ENCODE peak calls at places on chromosomes 1 and 21, in four cellular contexts. One of them, this sample, is unnamed.

GRCh38 chr1:196546272-196547245 is 61.7 kb downstream of the KCNT2 start:
- DNase-seq in H1: no peak
- DNase-seq in IMR-90: no peak
- DNase-seq in H9: no peak
- DNase-seq in this sample: no peak

GRCh38 chr1:228045405-228045804 is 37.1 kb upstream of the ARF1 start:
- DNase-seq in H1: peak
- DNase-seq in IMR-90: no peak
- DNase-seq in H9: no peak
- DNase-seq in this sample: no peak

GRCh38 chr1:203650012-203650836 is 23.6 kb downstream of the ATP2B4 start:
- DNase-seq in H1: peak
- DNase-seq in IMR-90: peak
- DNase-seq in H9: peak
- DNase-seq in this sample: peak

GRCh38 chr1:76135835-76136234 is 61.3 kb downstream of the ST6GALNAC3 start:
- DNase-seq in H1: no peak
- DNase-seq in IMR-90: no peak
- DNase-seq in H9: no peak
- DNase-seq in this sample: no peak

GRCh38 chr1:185585770-185586169 is 148.4 kb upstream of the HMCN1 start:
- DNase-seq in H1: no peak
- DNase-seq in IMR-90: no peak
- DNase-seq in H9: no peak
- DNase-seq in this sample: peak

GRCh38 chr21:29201186-29201585 is 70.7 kb downstream of the MAP3K7CL start:
- DNase-seq in H1: no peak
- DNase-seq in IMR-90: no peak
- DNase-seq in H9: no peak
- DNase-seq in this sample: no peak

GRCh38 chr1:16215882-16216753 is 3.7 kb upstream of the ARHGEF19 start:
- DNase-seq in H1: peak
- DNase-seq in IMR-90: peak
- DNase-seq in H9: peak
- DNase-seq in this sample: peak

GRCh38 chr1:30525980-30526651 is 197.3 kb downstream of the MATN1 start:
- DNase-seq in H1: peak
- DNase-seq in IMR-90: peak
- DNase-seq in H9: no peak
- DNase-seq in this sample: peak

GRCh38 chr1:12230549-12231275 is 882 bp downstream of the VPS13D start:
- DNase-seq in H1: peak
- DNase-seq in IMR-90: no peak
- DNase-seq in H9: peak
- DNase-seq in this sample: peak

GRCh38 chr21:25568230-25568629 is 39.1 kb downstream of the MRPL39 start:
- DNase-seq in H1: no peak
- DNase-seq in IMR-90: peak
- DNase-seq in H9: no peak
- DNase-seq in this sample: peak

GRCh38 chr1:118627435-118627834 is 360.7 kb downstream of the TBX15 start:
- DNase-seq in H1: no peak
- DNase-seq in IMR-90: no peak
- DNase-seq in H9: no peak
- DNase-seq in this sample: no peak

GRCh38 chr1:145892486-145893087 is 6.9 kb upstream of the ANKRD35 start:
- DNase-seq in H1: no peak
- DNase-seq in IMR-90: peak
- DNase-seq in H9: no peak
- DNase-seq in this sample: no peak

GRCh38 chr1:161013591-161014513 is 7.1 kb downstream of the F11R start:
- DNase-seq in H1: peak
- DNase-seq in IMR-90: peak
- DNase-seq in H9: peak
- DNase-seq in this sample: peak
- H3K18ac ChIP-seq in H1: peak
- H3K18ac ChIP-seq in IMR-90: peak
- H3K18ac ChIP-seq in H9: peak
- H3K18ac ChIP-seq in this sample: no peak

DNA sequence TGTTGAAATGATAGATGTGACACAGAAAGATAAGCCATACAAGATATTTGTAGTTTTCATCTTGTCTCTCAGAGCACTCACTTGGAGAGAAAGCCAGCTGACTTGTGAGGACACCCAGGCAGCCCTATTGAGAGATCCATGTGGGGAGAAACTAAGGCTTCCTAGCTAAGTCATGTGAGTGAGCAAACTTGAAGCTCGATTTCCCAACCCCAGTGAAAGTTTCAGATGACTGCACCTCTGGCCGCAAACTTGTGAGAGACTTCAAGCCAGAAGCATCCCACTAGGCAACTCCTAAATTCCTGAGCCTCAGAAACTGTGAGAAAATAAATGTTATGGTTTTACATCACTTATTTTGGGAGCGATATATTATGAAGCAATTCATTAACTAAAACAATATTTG is 832.3 kb downstream of the LTN1 start:
- DNase-seq in H1: no peak
- DNase-seq in IMR-90: no peak
- DNase-seq in H9: no peak
- DNase-seq in this sample: no peak
- H3K56ac ChIP-seq in H1: no peak
- H3K56ac ChIP-seq in IMR-90: no peak
- H3K56ac ChIP-seq in H9: no peak
- H3K56ac ChIP-seq in this sample: no peak

DNA sequence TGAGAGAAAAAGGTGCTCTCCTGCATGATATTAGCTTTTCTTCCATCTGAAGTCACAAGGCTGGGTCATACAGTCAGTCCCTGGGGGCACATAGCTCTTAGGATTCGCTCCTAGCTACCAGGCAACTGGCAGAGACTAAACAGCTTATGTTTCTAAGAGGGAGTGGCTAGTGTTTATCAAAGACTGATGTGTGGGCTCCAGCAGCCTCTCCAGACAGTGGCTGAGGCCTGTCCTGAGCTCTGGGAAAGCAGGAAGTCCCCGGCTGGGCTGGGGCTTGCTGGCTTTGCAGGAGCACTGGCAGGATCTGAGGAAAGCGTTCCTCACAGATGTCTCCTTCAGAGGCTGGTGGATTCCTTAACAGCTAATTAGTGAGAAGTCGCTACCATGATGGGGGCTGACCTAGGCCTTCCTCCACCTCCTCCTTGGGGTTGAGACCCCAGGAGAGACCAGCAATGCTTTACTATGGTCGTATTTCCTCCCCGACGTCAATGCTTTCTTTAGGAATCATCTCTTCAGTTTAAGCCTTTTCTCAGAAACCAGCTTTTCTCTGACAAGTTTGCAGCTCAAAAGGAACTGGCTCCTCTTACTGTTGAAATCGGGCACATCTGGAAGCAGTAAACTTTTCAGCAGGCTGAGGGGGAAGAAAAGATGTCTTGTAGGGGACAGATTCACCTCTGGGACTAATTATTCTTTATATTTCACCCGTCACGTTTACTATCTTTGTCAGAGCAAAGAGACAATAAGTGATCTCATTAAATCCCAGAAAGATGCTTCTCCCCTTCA is 33.5 kb upstream of the HHAT start:
- DNase-seq in H1: no peak
- DNase-seq in IMR-90: no peak
- DNase-seq in H9: peak
- DNase-seq in this sample: peak
- H3K18ac ChIP-seq in H1: no peak
- H3K18ac ChIP-seq in IMR-90: no peak
- H3K18ac ChIP-seq in H9: no peak
- H3K18ac ChIP-seq in this sample: peak

GRCh38 chr21:35404247-35404646 is 355.1 kb upstream of the RUNX1 start:
- DNase-seq in H1: no peak
- DNase-seq in IMR-90: no peak
- DNase-seq in H9: no peak
- DNase-seq in this sample: no peak
- H3K56ac ChIP-seq in H1: no peak
- H3K56ac ChIP-seq in IMR-90: no peak
- H3K56ac ChIP-seq in H9: no peak
- H3K56ac ChIP-seq in this sample: no peak

DNA sequence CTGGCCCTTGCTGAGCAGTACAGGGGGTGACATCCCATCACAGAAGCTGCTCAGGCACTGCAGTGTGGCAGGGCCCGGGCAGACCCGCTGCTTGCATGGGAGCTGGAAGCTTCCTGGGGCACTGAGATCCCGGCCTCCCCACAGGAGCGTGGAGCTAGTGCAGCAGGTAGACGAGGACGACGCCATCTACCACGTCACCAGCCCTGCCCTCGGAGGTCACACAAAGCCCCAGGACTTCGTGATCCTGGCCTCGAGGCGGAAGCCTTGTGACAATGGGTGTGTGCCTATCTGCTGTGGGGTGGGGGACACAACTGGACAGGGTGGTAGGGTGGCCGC is 16.4 kb downstream of the FAM151A start:
- DNase-seq in H1: no peak
- DNase-seq in IMR-90: no peak
- DNase-seq in H9: no peak
- DNase-seq in this sample: no peak
- H3K18ac ChIP-seq in H1: no peak
- H3K18ac ChIP-seq in IMR-90: no peak
- H3K18ac ChIP-seq in H9: no peak
- H3K18ac ChIP-seq in this sample: no peak

This sample was measured in mesendoderm.